ENCODE peak calls at places on chromosomes 11 and 22, in five cellular contexts. P is mucosa of gallbladder, N is astrocyte, L is tibial nerve, S is NCI-H1694 treated with DMSO at 0.1 percent for 48 hours. K is an unnamed sample.

GRCh38 chr11:125287467-125288232 is 123.1 kb downstream of the PKNOX2 start:
- DNase-seq in P (no peak), N (peak), L (no peak), S (peak), K (peak)

GRCh38 chr22:22927888-22928665 is 40.5 kb downstream of the IGLL5 start:
- DNase-seq in P (no peak), N (no peak), L (no peak), S (no peak), K (no peak)

GRCh38 chr11:88332851-88333250 is 4.7 kb downstream of the CTSC start:
- DNase-seq in P (no peak), N (no peak), L (no peak), S (no peak), K (no peak)

GRCh38 chr11:58905716-58906547 is 33.4 kb upstream of the GLYATL1 start:
- DNase-seq in P (peak), N (peak), L (peak), S (no peak), K (peak)

GRCh38 chr11:64745219-64745522 is 1.2 kb upstream of the RASGRP2 start:
- DNase-seq in P (peak), N (no peak), L (peak), S (no peak), K (no peak)

GRCh38 chr11:12671378-12671777 is 2.8 kb upstream of the TEAD1 start:
- DNase-seq in P (no peak), N (no peak), L (no peak), S (no peak), K (no peak)

GRCh38 chr22:27412866-27413445 is 388.6 kb downstream of the MN1 start:
- DNase-seq in P (no peak), N (no peak), L (no peak), S (no peak), K (no peak)

GRCh38 chr22:46057762-46058420 is 80.9 kb upstream of the WNT7B start:
- DNase-seq in P (no peak), N (peak), L (peak), S (peak), K (no peak)

GRCh38 chr22:50701428-50702154 is 29.0 kb downstream of the SHANK3 start:
- DNase-seq in P (no peak), N (no peak), L (no peak), S (no peak), K (no peak)

GRCh38 chr22:38203090-38203810 is 1.5 kb downstream of the MAFF start:
- DNase-seq in P (peak), N (no peak), L (no peak), S (no peak), K (peak)

GRCh38 chr22:46815559-46815895 is 53.1 kb downstream of the TBC1D22A start:
- DNase-seq in P (no peak), N (no peak), L (no peak), S (no peak), K (no peak)

GRCh38 chr11:61602775-61603569 is 22.1 kb upstream of the SYT7 start:
- DNase-seq in P (peak), N (peak), L (peak), S (peak), K (peak)

GRCh38 chr11:77842451-77843121 is 21.6 kb downstream of the AAMDC start:
- DNase-seq in P (no peak), N (peak), L (no peak), S (no peak), K (no peak)

GRCh38 chr11:72308226-72309073 is 64.5 kb upstream of the PHOX2A start:
- DNase-seq in P (no peak), N (peak), L (no peak), S (peak), K (peak)

GRCh38 chr22:48102581-48102980 is 1340.1 kb downstream of the TBC1D22A start:
- DNase-seq in P (no peak), N (no peak), L (no peak), S (no peak), K (no peak)

GRCh38 chr22:32364210-32364609 is 6.5 kb downstream of the RFPL3 start:
- DNase-seq in P (no peak), N (no peak), L (no peak), S (no peak), K (no peak)

K was measured in WERI-Rb-1.